ENCODE peak calls at places on chromosomes 6 and 20, in ten cellular contexts. I, L, P, K, E, D, T, H, Z and W are unnamed samples.

GRCh38 chr6:49003348-49003747 is 459.7 kb downstream of the MMUT start:
- DNase-seq in H (no peak), T (no peak), K (no peak), P (no peak), L (no peak), D (no peak), Z (no peak), I (no peak), E (no peak), W (no peak)

GRCh38 chr20:41175727-41176330 is 38.5 kb downstream of the PLCG1 start:
- DNase-seq in Z (peak), I (no peak), H (no peak), T (no peak), P (no peak), D (peak), E (no peak), L (no peak), K (no peak), W (no peak)

GRCh38 chr20:56352656-56353055 is 6.1 kb upstream of the FAM210B start:
- DNase-seq in T (peak), K (no peak), D (no peak), E (no peak), P (no peak), L (no peak), I (no peak), Z (no peak), H (no peak), W (no peak)

GRCh38 chr20:52230406-52230805 is 38.8 kb upstream of the ZFP64 start:
- DNase-seq in Z (no peak), K (peak), D (no peak), I (no peak), H (no peak), L (no peak), E (no peak), P (no peak), T (no peak), W (no peak)

GRCh38 chr6:105536961-105537360 is 134.1 kb upstream of the PREP start:
- DNase-seq in D (no peak), T (no peak), E (no peak), Z (no peak), L (no peak), P (no peak), K (no peak), H (no peak), I (no peak), W (no peak)

GRCh38 chr20:5001174-5002076 is at the start of gene SLC23A2:
- DNase-seq in E (no peak), T (no peak), P (peak), I (peak), K (no peak), H (peak), D (peak), L (peak), Z (peak), W (peak)

GRCh38 chr20:47296950-47297349 is 59.5 kb downstream of the ZMYND8 start:
- DNase-seq in L (no peak), P (no peak), K (no peak), T (no peak), Z (no peak), I (no peak), D (peak), E (no peak), H (no peak), W (no peak)

GRCh38 chr20:8062781-8063180 is 43.2 kb upstream of the TMX4 start:
- DNase-seq in L (no peak), P (no peak), Z (no peak), H (no peak), E (no peak), T (no peak), D (no peak), K (no peak), I (no peak), W (no peak)

GRCh38 chr20:38300433-38300832 is 3.5 kb upstream of the BPI start:
- DNase-seq in I (no peak), E (no peak), T (no peak), H (no peak), P (no peak), L (no peak), Z (no peak), K (no peak), D (no peak), W (no peak)

GRCh38 chr6:127855542-127856159 is 45.2 kb downstream of the THEMIS start:
- DNase-seq in Z (no peak), I (no peak), L (no peak), P (peak), D (no peak), H (peak), T (no peak), K (no peak), E (no peak), W (no peak)

GRCh38 chr20:56636701-56637100 is 7.6 kb downstream of the TFAP2C start:
- DNase-seq in D (no peak), H (no peak), E (no peak), Z (no peak), T (peak), I (no peak), L (no peak), K (no peak), P (no peak), W (no peak)

GRCh38 chr20:49104365-49104648 is 58.2 kb downstream of the CSE1L start:
- DNase-seq in E (no peak), L (no peak), Z (no peak), H (no peak), D (no peak), K (no peak), I (no peak), T (no peak), P (no peak), W (no peak)

GRCh38 chr6:158431036-158431435 is 118.8 kb downstream of the TULP4 start:
- DNase-seq in H (no peak), T (no peak), L (no peak), I (no peak), P (no peak), E (no peak), K (no peak), Z (no peak), D (no peak), W (no peak)

GRCh38 chr6:72560721-72561593 is 60.9 kb upstream of the KCNQ5 start:
- DNase-seq in K (no peak), H (no peak), I (no peak), P (no peak), D (no peak), T (no peak), L (no peak), E (no peak), Z (no peak), W (no peak)

GRCh38 chr6:11770546-11771466 is 7.8 kb downstream of the ADTRP start:
- DNase-seq in L (peak), P (no peak), D (peak), E (peak), I (peak), K (peak), T (peak), H (no peak), Z (peak), W (peak)

GRCh38 chr20:11917663-11918062 is at the start of gene BTBD3:
- DNase-seq in I (peak), K (no peak), E (peak), D (peak), T (peak), H (no peak), L (peak), Z (peak), P (no peak), W (peak)

GRCh38 chr6:115514656-115515055 is 546.0 kb downstream of the FRK start:
- DNase-seq in D (no peak), Z (no peak), E (no peak), L (no peak), I (no peak), T (peak), H (no peak), K (no peak), P (no peak), W (no peak)

GRCh38 chr6:1285589-1286340 is 26.1 kb upstream of the FOXQ1 start:
- DNase-seq in D (no peak), H (no peak), Z (peak), T (peak), P (no peak), L (no peak), K (peak), E (no peak), I (no peak), W (no peak)

GRCh38 chr6:13273931-13274706 is 54.2 kb downstream of the TBC1D7 start:
- DNase-seq in Z (peak), I (no peak), K (no peak), T (no peak), D (no peak), P (peak), E (no peak), H (peak), L (peak), W (no peak)

GRCh38 chr6:106136845-106137244 is 50.7 kb downstream of the PRDM1 start:
- DNase-seq in K (no peak), L (no peak), H (no peak), I (no peak), T (no peak), P (no peak), D (no peak), E (no peak), Z (no peak), W (no peak)

GRCh38 chr6:43953794-43954310 is 173.4 kb downstream of the MRPL14 start:
- DNase-seq in D (peak), K (no peak), L (no peak), Z (peak), P (no peak), E (no peak), T (no peak), H (no peak), I (peak), W (peak)

GRCh38 chr20:48877299-48877698 is 44.2 kb upstream of the ARFGEF2 start:
- DNase-seq in K (no peak), Z (no peak), L (no peak), H (no peak), T (no peak), D (no peak), E (no peak), P (no peak), I (no peak), W (no peak)

GRCh38 chr20:62628691-62629090 is 13.6 kb upstream of the SLCO4A1 start:
- DNase-seq in P (no peak), K (peak), L (no peak), T (peak), Z (peak), E (no peak), D (no peak), I (no peak), H (no peak), W (no peak)

GRCh38 chr6:131640576-131640975 is 3.5 kb downstream of the ENPP3 start:
- DNase-seq in K (no peak), T (no peak), E (no peak), D (no peak), P (no peak), Z (no peak), L (no peak), H (no peak), I (no peak), W (no peak)

GRCh38 chr6:26273673-26274595 is 91.1 kb upstream of the BTN3A2 start:
- DNase-seq in I (no peak), T (no peak), K (no peak), E (no peak), Z (no peak), H (peak), D (no peak), L (no peak), P (peak), W (no peak)